ENCODE peak calls at places on chromosomes 4 and X, in five cellular contexts. F is mucosa of descending colon, C is neural crest cell, G is fibroblast of pulmonary artery, U is endothelial cell of umbilical vein. K is an unnamed sample.

GRCh38 chr4:61079427-61079826 is 120.7 kb upstream of the ADGRL3 start:
- DNase-seq in F (no peak), C (no peak), G (no peak), U (no peak), K (no peak)

GRCh38 chr4:2258091-2259035 is 3.5 kb downstream of the MXD4 start:
- DNase-seq in F (peak; percentile 27), C (no peak), G (no peak), U (no peak), K (peak; percentile 12)

GRCh38 chr4:10013722-10014121 is 7.6 kb downstream of the SLC2A9 start:
- DNase-seq in F (peak; percentile 81), C (peak; percentile 28), G (peak; percentile 37), U (peak; percentile 32), K (peak; percentile 71)

GRCh38 chrX:101973066-101973465 is 41.2 kb upstream of the ZMAT1 start:
- DNase-seq in F (no peak), C (no peak), G (no peak), U (no peak), K (no peak)

GRCh38 chrX:119407681-119408080 is 8.5 kb downstream of the SLC25A43 start:
- DNase-seq in F (no peak), C (no peak), G (no peak), U (no peak), K (no peak)

GRCh38 chr4:14529653-14530052 is 472.6 kb upstream of the CPEB2 start:
- DNase-seq in F (no peak), C (no peak), G (peak; percentile 2), U (no peak), K (no peak)

GRCh38 chr4:140300271-140300970 is 73.0 kb upstream of the SCOC start:
- DNase-seq in F (no peak), C (no peak), G (peak; percentile 68), U (peak; percentile 29), K (no peak)

GRCh38 chr4:7421356-7422097 is 13.2 kb downstream of the PSAPL1 start:
- DNase-seq in F (no peak), C (no peak), G (no peak), U (no peak), K (no peak)

GRCh38 chrX:78123190-78123589 is 16.3 kb downstream of the TAF9B start:
- DNase-seq in F (no peak), C (no peak), G (no peak), U (no peak), K (no peak)

GRCh38 chr4:157739237-157739636 is 433.6 kb downstream of the GASK1B start:
- DNase-seq in F (no peak), C (no peak), G (peak; percentile 47), U (peak; percentile 40), K (no peak)

GRCh38 chrX:111823068-111823467 is 52.9 kb upstream of the TRPC5OS start:
- DNase-seq in F (no peak), C (peak; percentile 35), G (no peak), U (no peak), K (peak; percentile 53)

GRCh38 chr4:30722092-30722915 is 2.1 kb downstream of the PCDH7 start:
- DNase-seq in F (peak; percentile 27), C (no peak), G (no peak), U (peak; percentile 43), K (no peak)

GRCh38 chr4:177008071-177008835 is 215.5 kb upstream of the VEGFC start:
- DNase-seq in F (no peak), C (no peak), G (peak; percentile 37), U (no peak), K (no peak)

GRCh38 chrX:97471071-97471470 is 587.4 kb downstream of the RPA4 start:
- DNase-seq in F (no peak), C (no peak), G (no peak), U (no peak), K (no peak)

GRCh38 chr4:128161138-128161537 is 100.0 kb downstream of the LARP1B start:
- DNase-seq in F (no peak), C (no peak), G (no peak), U (peak; percentile 11), K (no peak)

GRCh38 chrX:72094894-72095293 is 36.8 kb downstream of the RTL5 start:
- DNase-seq in F (no peak), C (no peak), G (peak; percentile 61), U (peak; percentile 90), K (peak; percentile 19)

GRCh38 chrX:350534-351321 is 32.1 kb upstream of the GTPBP6 start:
- DNase-seq in F (no peak), C (no peak), G (no peak), U (no peak), K (no peak)

GRCh38 chr4:10045481-10045880 is 24.2 kb upstream of the SLC2A9 start:
- DNase-seq in F (no peak), C (no peak), G (peak; percentile 25), U (no peak), K (no peak)

GRCh38 chr4:31649878-31650277 is 929.7 kb downstream of the PCDH7 start:
- DNase-seq in F (no peak), C (no peak), G (no peak), U (no peak), K (no peak)

GRCh38 chr4:65865489-65865888 is 195.2 kb upstream of the EPHA5 start:
- DNase-seq in F (no peak), C (peak; percentile 1), G (peak; percentile 46), U (peak; percentile 55), K (no peak)

GRCh38 chr4:47744253-47744652 is 93.6 kb downstream of the CORIN start:
- DNase-seq in F (no peak), C (no peak), G (no peak), U (no peak), K (no peak)

GRCh38 chrX:20066968-20067708 is 49.6 kb downstream of the MAP7D2 start:
- DNase-seq in F (no peak), C (no peak), G (peak; percentile 60), U (peak; percentile 11), K (no peak)

GRCh38 chr4:15677507-15677988 is 4.1 kb upstream of the FAM200B start:
- DNase-seq in F (no peak), C (no peak), G (peak; percentile 60), U (peak; percentile 43), K (no peak)

GRCh38 chr4:109803924-109804571 is 2.2 kb upstream of the CFI start:
- DNase-seq in F (no peak), C (no peak), G (peak; percentile 66), U (peak; percentile 56), K (no peak)

GRCh38 chrX:28659269-28659668 is 72.0 kb downstream of the IL1RAPL1 start:
- DNase-seq in F (no peak), C (no peak), G (no peak), U (no peak), K (no peak)

GRCh38 chr4:29309050-29309449 is 1411.1 kb upstream of the PCDH7 start:
- DNase-seq in F (no peak), C (no peak), G (peak; percentile 62), U (peak; percentile 70), K (no peak)

GRCh38 chrX:135477576-135477975 is 42.9 kb upstream of the INTS6L start:
- DNase-seq in F (peak; percentile 33), C (peak; percentile 9), G (peak; percentile 91), U (peak; percentile 82), K (peak; percentile 26)

GRCh38 chr4:7166981-7167700 is 25.2 kb upstream of the SORCS2 start:
- DNase-seq in F (peak; percentile 54), C (no peak), G (no peak), U (no peak), K (no peak)

GRCh38 chr4:123825596-123826291 is 429.1 kb downstream of the SPRY1 start:
- DNase-seq in F (no peak), C (no peak), G (peak; percentile 60), U (no peak), K (no peak)

GRCh38 chr4:53586121-53586816 is 5.0 kb downstream of the LNX1 start:
- DNase-seq in F (no peak), C (no peak), G (peak; percentile 95), U (no peak), K (no peak)

GRCh38 chrX:103356023-103356798 is at the start of gene TCEAL9:
- DNase-seq in F (peak; percentile 55), C (peak; percentile 19), G (peak; percentile 90), U (peak; percentile 79), K (peak; percentile 42)

GRCh38 chr4:125191252-125191651 is 123.5 kb upstream of the FAT4 start:
- DNase-seq in F (no peak), C (no peak), G (peak; percentile 40), U (no peak), K (no peak)

GRCh38 chrX:133677123-133678063 is 262.1 kb upstream of the GPC4 start:
- DNase-seq in F (no peak), C (no peak), G (no peak), U (no peak), K (no peak)

GRCh38 chr4:81839347-81840042 is 367.8 kb upstream of the RASGEF1B start:
- DNase-seq in F (no peak), C (no peak), G (no peak), U (no peak), K (no peak)

GRCh38 chr4:81845273-81845672 is 373.6 kb upstream of the RASGEF1B start:
- DNase-seq in F (no peak), C (no peak), G (no peak), U (no peak), K (no peak)

GRCh38 chr4:81850701-81851100 is 379.0 kb upstream of the RASGEF1B start:
- DNase-seq in F (no peak), C (no peak), G (no peak), U (no peak), K (no peak)

GRCh38 chr4:81845761-81846160 is 374.1 kb upstream of the RASGEF1B start:
- DNase-seq in F (no peak), C (no peak), G (no peak), U (no peak), K (no peak)

DNA sequence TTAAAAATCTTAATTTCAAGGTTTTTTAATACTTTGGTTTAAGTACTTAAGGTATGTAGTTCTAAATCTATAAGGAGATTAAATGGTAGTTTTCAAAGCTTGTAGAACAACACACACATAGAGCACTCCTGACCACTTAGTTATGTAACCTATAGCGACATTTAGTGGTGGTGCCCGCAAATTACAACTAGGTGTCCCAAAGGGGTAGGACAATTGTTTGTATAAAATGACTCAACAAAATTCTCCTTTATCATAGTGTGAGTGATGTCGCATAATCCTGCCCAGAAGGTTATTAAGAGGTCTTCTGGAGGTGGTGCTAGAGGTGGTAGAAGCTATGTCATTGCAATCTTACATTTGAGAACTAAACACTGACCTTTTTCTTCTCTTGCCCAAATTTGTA is 373.0 kb upstream of the RASGEF1B start:
- DNase-seq in F (peak; percentile 40), C (peak; percentile 68), G (peak; percentile 85), U (peak; percentile 79), K (peak; percentile 62)
- TF ChIP-seq CTCF in F (peak; percentile 63), C (peak; percentile 89), G (peak; percentile 78), U (peak; percentile 57), K (peak; percentile 75)

GRCh38 chr4:86898562-86898961 is 6.3 kb upstream of the C4orf36 start:
- DNase-seq in F (no peak), C (no peak), G (peak; percentile 39), U (peak; percentile 17), K (no peak)
- TF ChIP-seq CTCF in F (no peak), C (peak; percentile 44), G (peak; percentile 23), U (no peak), K (no peak)

GRCh38 chrX:74536142-74537010 is 78.0 kb downstream of the RLIM start:
- DNase-seq in F (peak; percentile 80), C (peak; percentile 53), G (peak; percentile 84), U (peak; percentile 72), K (peak; percentile 70)
- TF ChIP-seq CTCF in F (no peak), C (peak; percentile 57), G (peak; percentile 28), U (peak; percentile 50), K (peak; percentile 48)

DNA sequence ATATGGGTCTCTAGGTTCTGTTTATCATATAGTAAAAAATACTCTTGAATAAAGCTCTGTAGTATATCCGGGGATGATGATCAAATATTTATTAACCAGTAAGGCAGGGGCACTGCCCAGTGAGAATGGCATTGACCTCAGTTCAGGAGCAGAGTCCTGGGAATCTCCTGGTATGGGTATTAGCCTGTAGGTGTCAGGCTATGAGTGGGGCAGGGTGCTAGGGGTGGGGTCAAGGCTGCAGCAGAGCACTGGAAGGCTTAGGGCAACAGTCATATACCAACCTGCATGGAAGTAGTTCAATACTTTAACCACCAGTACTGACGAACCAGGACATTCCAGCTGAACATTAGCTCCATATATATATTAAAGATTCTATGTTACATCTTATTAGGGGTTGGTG is 220.4 kb upstream of the ANXA3 start:
- DNase-seq in F (no peak), C (no peak), G (no peak), U (no peak), K (no peak)
- TF ChIP-seq CTCF in F (no peak), C (no peak), G (no peak), U (no peak), K (no peak)